ENCODE peak calls at places on chromosomes 16 and 17, in seven cellular contexts. B, T, O, E, P, L and D are unnamed samples.

GRCh38 chr17:64253470-64253869 is 9.6 kb downstream of the TEX2 start:
- DNase-seq in B (no peak), T (no peak), O (no peak), E (no peak), P (no peak), L (no peak), D (no peak)

GRCh38 chr17:50768348-50768761 is 1.0 kb upstream of the ANKRD40CL start:
- DNase-seq in B (no peak), T (no peak), O (no peak), E (no peak), P (peak; percentile 89), L (peak; percentile 87), D (no peak)

GRCh38 chr16:50360779-50361178 is 8.0 kb downstream of the BRD7 start:
- DNase-seq in B (no peak), T (no peak), O (no peak), E (no peak), P (no peak), L (no peak), D (peak; percentile 70)

GRCh38 chr16:50853329-50853728 is 111.4 kb downstream of the CYLD start:
- DNase-seq in B (no peak), T (no peak), O (no peak), E (no peak), P (no peak), L (no peak), D (no peak)

GRCh38 chr16:57485916-57486857 is at the start of gene DOK4:
- DNase-seq in B (peak; percentile 93), T (no peak), O (peak; percentile 65), E (peak; percentile 74), P (peak; percentile 94), L (peak; percentile 65), D (peak; percentile 76)

GRCh38 chr17:8482546-8482945 is 46.9 kb downstream of the NDEL1 start:
- DNase-seq in B (no peak), T (no peak), O (no peak), E (no peak), P (no peak), L (no peak), D (no peak)

GRCh38 chr16:83110221-83110768 is 483.5 kb downstream of the CDH13 start:
- DNase-seq in B (no peak), T (no peak), O (no peak), E (no peak), P (no peak), L (no peak), D (no peak)

GRCh38 chr16:14399397-14400284 is 230.4 kb downstream of the PARN start:
- DNase-seq in B (peak; percentile 24), T (no peak), O (no peak), E (peak; percentile 80), P (peak; percentile 63), L (peak; percentile 67), D (no peak)

GRCh38 chr17:39751637-39752036 is 13.9 kb downstream of the GRB7 start:
- DNase-seq in B (no peak), T (no peak), O (no peak), E (no peak), P (no peak), L (no peak), D (no peak)

GRCh38 chr17:958712-959451 is 20.7 kb downstream of the NXN start:
- DNase-seq in B (no peak), T (no peak), O (no peak), E (no peak), P (no peak), L (no peak), D (no peak)

GRCh38 chr17:38864636-38865398 is 5.0 kb upstream of the LASP1 start:
- DNase-seq in B (peak; percentile 53), T (no peak), O (no peak), E (no peak), P (no peak), L (no peak), D (no peak)

GRCh38 chr17:39935896-39936295 is 8.4 kb downstream of the LRRC3C start:
- DNase-seq in B (no peak), T (no peak), O (no peak), E (no peak), P (no peak), L (peak; percentile 9), D (no peak)

GRCh38 chr16:22369221-22369811 is 5.1 kb downstream of the CDR2 start:
- DNase-seq in B (no peak), T (peak; percentile 39), O (peak; percentile 42), E (no peak), P (peak; percentile 24), L (peak; percentile 15), D (no peak)

GRCh38 chr17:2390199-2390880 is 10.5 kb downstream of the MNT start:
- DNase-seq in B (no peak), T (no peak), O (no peak), E (no peak), P (no peak), L (no peak), D (no peak)

GRCh38 chr17:5585814-5586558 is 1.7 kb upstream of the NLRP1 start:
- DNase-seq in B (no peak), T (no peak), O (peak; percentile 36), E (no peak), P (no peak), L (peak; percentile 80), D (no peak)

GRCh38 chr16:77402672-77403071 is 32.2 kb downstream of the ADAMTS18 start:
- DNase-seq in B (no peak), T (no peak), O (no peak), E (no peak), P (no peak), L (no peak), D (no peak)

GRCh38 chr16:29770250-29770929 is 7.7 kb upstream of the ZG16 start:
- DNase-seq in B (no peak), T (no peak), O (no peak), E (no peak), P (no peak), L (no peak), D (no peak)

GRCh38 chr16:26118575-26118974 is 426.8 kb downstream of the HS3ST4 start:
- DNase-seq in B (peak; percentile 49), T (no peak), O (no peak), E (no peak), P (no peak), L (no peak), D (no peak)

GRCh38 chr17:14011740-14012405 is 57.4 kb upstream of the COX10 start:
- DNase-seq in B (no peak), T (no peak), O (no peak), E (no peak), P (no peak), L (no peak), D (no peak)

GRCh38 chr17:64993867-64994266 is 62.7 kb downstream of the GNA13 start:
- DNase-seq in B (no peak), T (no peak), O (no peak), E (no peak), P (no peak), L (no peak), D (no peak)

GRCh38 chr16:30926937-30927788 is 3.8 kb downstream of the FBXL19 start:
- DNase-seq in B (no peak), T (no peak), O (no peak), E (no peak), P (peak; percentile 4), L (no peak), D (no peak)
- H3K27ac ChIP-seq in B (no peak overlapping the region), T (no peak overlapping the region), O (no peak overlapping the region), E (no peak overlapping the region), P (no peak overlapping the region), L (no peak overlapping the region), D (peak overlapping the region; percentile 64)

GRCh38 chr17:77440571-77440981 is 299.8 kb downstream of the SEC14L1 start:
- DNase-seq in B (no peak), T (no peak), O (no peak), E (no peak), P (no peak), L (no peak), D (no peak)
- H3K27ac ChIP-seq in B (no peak overlapping the region), T (peak overlapping the region; percentile 11), O (peak overlapping the region; percentile 90), E (no peak overlapping the region), P (peak overlapping the region; percentile 80), L (no peak overlapping the region), D (peak overlapping the region; percentile 13)

DNA sequence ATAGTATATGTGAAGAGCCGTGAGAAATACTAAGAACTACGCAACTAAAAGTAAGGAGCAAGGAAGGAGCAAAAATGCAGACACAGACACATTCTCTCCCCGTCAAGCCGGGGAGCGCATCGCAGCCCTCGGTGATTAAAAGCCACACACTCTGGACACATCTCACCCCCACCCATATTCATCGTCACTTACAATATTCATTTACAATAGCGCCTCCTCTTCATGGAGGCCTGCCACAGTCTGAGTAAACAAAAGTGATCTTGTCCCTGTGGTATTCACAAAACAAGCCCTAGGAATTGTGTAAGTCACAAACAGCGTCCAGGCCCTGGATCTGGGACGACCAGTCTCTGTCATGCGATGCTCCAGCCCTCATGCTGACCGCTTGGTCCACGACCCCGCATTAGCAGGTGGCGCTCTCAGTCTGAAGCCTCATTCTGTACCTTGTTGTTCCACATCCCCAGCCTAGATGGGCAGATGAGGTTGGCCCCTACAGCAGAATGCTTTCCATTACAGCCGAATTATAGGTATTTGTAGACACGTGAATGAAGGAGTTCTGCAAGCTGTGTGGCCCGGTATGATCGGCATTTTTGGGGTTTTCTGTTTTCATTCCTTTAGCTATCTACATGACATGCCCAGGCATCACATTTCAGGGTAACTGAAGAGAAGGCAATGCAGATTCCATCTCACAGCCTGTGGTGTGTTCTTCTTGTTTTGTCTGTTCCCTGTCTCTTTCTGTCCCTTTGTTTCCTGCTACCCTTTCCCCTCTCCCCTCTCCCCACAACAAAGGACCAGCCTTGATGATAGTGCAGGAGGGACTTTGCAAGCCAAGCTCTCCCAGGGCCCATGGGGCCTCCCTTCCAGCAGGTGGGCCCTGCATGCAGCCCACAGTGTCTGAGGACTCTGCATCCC is 207.1 kb downstream of the RPTOR start:
- DNase-seq in B (peak; percentile 73), T (no peak), O (no peak), E (no peak), P (no peak), L (no peak), D (no peak)
- H3K27ac ChIP-seq in B (peak overlapping the region; percentile 54), T (peak overlapping the region; percentile 24), O (no peak overlapping the region), E (no peak overlapping the region), P (peak overlapping the region; percentile 41), L (no peak overlapping the region), D (no peak overlapping the region)

DNA sequence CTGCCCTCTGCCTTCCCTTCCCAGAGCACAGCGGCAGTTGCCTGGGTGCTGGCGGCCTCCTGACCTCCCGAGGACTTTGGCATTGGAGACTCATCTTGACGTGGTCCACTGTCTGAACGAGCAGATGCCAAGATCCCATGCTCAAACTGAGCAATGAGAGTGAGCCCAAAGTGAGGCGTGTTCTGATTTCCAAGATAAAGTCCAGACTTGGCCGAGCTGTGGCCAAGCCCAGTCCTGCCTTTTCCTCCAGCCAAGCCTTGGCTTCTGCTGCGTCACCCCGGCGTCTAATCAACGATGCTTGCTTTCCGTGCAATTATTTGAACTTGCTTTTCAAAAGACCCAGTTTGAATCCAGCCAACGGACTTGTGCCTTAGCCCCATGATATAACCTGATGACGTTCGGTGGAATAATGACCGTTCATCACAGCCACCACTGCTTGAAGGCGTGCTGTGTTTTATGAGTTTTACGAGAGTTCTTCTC is 179.2 kb downstream of the IRF8 start:
- DNase-seq in B (no peak), T (no peak), O (no peak), E (no peak), P (no peak), L (no peak), D (no peak)
- H3K27ac ChIP-seq in B (no peak overlapping the region), T (peak overlapping the region; percentile 11), O (no peak overlapping the region), E (no peak overlapping the region), P (no peak overlapping the region), L (no peak overlapping the region), D (no peak overlapping the region)

GRCh38 chr17:17493249-17493985 is 2.8 kb downstream of the RASD1 start:
- DNase-seq in B (peak; percentile 68), T (no peak), O (no peak), E (no peak), P (no peak), L (peak; percentile 31), D (peak; percentile 75)
- H3K27ac ChIP-seq in B (peak overlapping the region; percentile 43), T (no peak overlapping the region), O (no peak overlapping the region), E (no peak overlapping the region), P (no peak overlapping the region), L (no peak overlapping the region), D (peak overlapping the region; percentile 62)